ENCODE peak calls at places on chromosomes 11 and 22, in six cellular contexts. One of them, this sample, is unnamed.

GRCh38 chr22:42961815-42962214 is 53.1 kb downstream of the PACSIN2 start:
- DNase-seq in testis: no peak
- DNase-seq in K562: no peak
- DNase-seq in fibroblast of lung: no peak
- DNase-seq in glutamatergic neuron: no peak
- DNase-seq in H1: no peak
- DNase-seq in this sample: no peak

GRCh38 chr11:100932474-100933100 is 197.0 kb downstream of the PGR start:
- DNase-seq in testis: no peak
- DNase-seq in K562: no peak
- DNase-seq in fibroblast of lung: peak
- DNase-seq in glutamatergic neuron: no peak
- DNase-seq in H1: no peak
- DNase-seq in this sample: peak

GRCh38 chr11:10748241-10748640 is 2.8 kb upstream of the CTR9 start:
- DNase-seq in testis: no peak
- DNase-seq in K562: no peak
- DNase-seq in fibroblast of lung: no peak
- DNase-seq in glutamatergic neuron: no peak
- DNase-seq in H1: no peak
- DNase-seq in this sample: no peak

GRCh38 chr11:13216019-13217006 is 61.3 kb upstream of the BMAL1 start:
- DNase-seq in testis: no peak
- DNase-seq in K562: no peak
- DNase-seq in fibroblast of lung: peak
- DNase-seq in glutamatergic neuron: no peak
- DNase-seq in H1: peak
- DNase-seq in this sample: peak

GRCh38 chr22:41256254-41256897 is 15.6 kb upstream of the CHADL start:
- DNase-seq in testis: no peak
- DNase-seq in K562: no peak
- DNase-seq in fibroblast of lung: peak
- DNase-seq in glutamatergic neuron: no peak
- DNase-seq in H1: no peak
- DNase-seq in this sample: peak

GRCh38 chr22:38751422-38752346 is 4.1 kb downstream of the SUN2 start:
- DNase-seq in testis: no peak
- DNase-seq in K562: no peak
- DNase-seq in fibroblast of lung: peak
- DNase-seq in glutamatergic neuron: no peak
- DNase-seq in H1: no peak
- DNase-seq in this sample: no peak

GRCh38 chr11:94740083-94740974 is 27.8 kb upstream of the AMOTL1 start:
- DNase-seq in testis: peak
- DNase-seq in K562: no peak
- DNase-seq in fibroblast of lung: no peak
- DNase-seq in glutamatergic neuron: peak
- DNase-seq in H1: peak
- DNase-seq in this sample: peak

GRCh38 chr11:64526356-64526755 is 64.7 kb upstream of the SLC22A12 start:
- DNase-seq in testis: no peak
- DNase-seq in K562: no peak
- DNase-seq in fibroblast of lung: no peak
- DNase-seq in glutamatergic neuron: no peak
- DNase-seq in H1: no peak
- DNase-seq in this sample: no peak

GRCh38 chr11:69972351-69972802 is 105.7 kb upstream of the ANO1 start:
- DNase-seq in testis: no peak
- DNase-seq in K562: no peak
- DNase-seq in fibroblast of lung: no peak
- DNase-seq in glutamatergic neuron: no peak
- DNase-seq in H1: no peak
- DNase-seq in this sample: no peak

GRCh38 chr11:59706518-59707285 is 6.9 kb downstream of the OR10V1 start:
- DNase-seq in testis: no peak
- DNase-seq in K562: peak
- DNase-seq in fibroblast of lung: peak
- DNase-seq in glutamatergic neuron: no peak
- DNase-seq in H1: no peak
- DNase-seq in this sample: peak

GRCh38 chr22:45125198-45125597 is 38.5 kb upstream of the NUP50 start:
- DNase-seq in testis: no peak
- DNase-seq in K562: no peak
- DNase-seq in fibroblast of lung: peak
- DNase-seq in glutamatergic neuron: no peak
- DNase-seq in H1: no peak
- DNase-seq in this sample: peak

GRCh38 chr11:75324189-75324588 is 27.3 kb downstream of the ARRB1 start:
- DNase-seq in testis: no peak
- DNase-seq in K562: no peak
- DNase-seq in fibroblast of lung: no peak
- DNase-seq in glutamatergic neuron: no peak
- DNase-seq in H1: no peak
- DNase-seq in this sample: no peak

GRCh38 chr11:87134524-87135106 is 96.9 kb downstream of the TMEM135 start:
- DNase-seq in testis: no peak
- DNase-seq in K562: no peak
- DNase-seq in fibroblast of lung: no peak
- DNase-seq in glutamatergic neuron: no peak
- DNase-seq in H1: no peak
- DNase-seq in this sample: no peak

GRCh38 chr11:3732671-3733070 is 61.5 kb upstream of the CHRNA10 start:
- DNase-seq in testis: no peak
- DNase-seq in K562: no peak
- DNase-seq in fibroblast of lung: no peak
- DNase-seq in glutamatergic neuron: no peak
- DNase-seq in H1: no peak
- DNase-seq in this sample: peak

DNA sequence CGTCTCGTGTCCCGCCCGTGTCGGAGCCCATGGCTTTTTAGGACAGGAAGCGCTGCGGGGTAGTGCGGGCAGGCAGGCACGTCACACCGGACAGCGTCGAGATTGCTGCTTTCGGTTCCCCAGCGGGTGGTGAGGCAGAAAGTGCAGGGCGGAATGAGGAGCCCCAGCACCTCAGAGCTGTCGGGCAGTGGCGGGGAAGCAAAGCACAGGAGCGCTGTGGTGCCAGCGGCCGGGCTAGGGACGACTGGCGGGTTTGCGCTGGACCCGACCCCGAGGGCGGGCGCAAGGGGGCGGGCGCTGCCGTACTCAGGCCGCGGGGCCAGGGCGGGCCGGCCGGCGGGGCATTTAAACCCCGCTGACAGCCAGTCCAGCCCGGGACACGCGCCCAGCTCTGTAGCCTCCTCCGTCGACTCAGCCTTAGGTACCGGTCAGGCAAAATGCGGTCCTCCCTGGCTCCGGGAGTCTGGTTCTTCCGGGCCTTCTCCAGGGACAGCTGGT is at the start of gene SLC37A2:
- DNase-seq in testis: peak
- DNase-seq in K562: no peak
- DNase-seq in fibroblast of lung: peak
- DNase-seq in glutamatergic neuron: peak
- DNase-seq in H1: no peak
- DNase-seq in this sample: peak
- TF ChIP-seq CTCF in testis: no peak
- TF ChIP-seq CTCF in K562: no peak
- TF ChIP-seq CTCF in fibroblast of lung: no peak
- TF ChIP-seq CTCF in glutamatergic neuron: peak
- TF ChIP-seq CTCF in H1: no peak
- TF ChIP-seq CTCF in this sample: no peak

DNA sequence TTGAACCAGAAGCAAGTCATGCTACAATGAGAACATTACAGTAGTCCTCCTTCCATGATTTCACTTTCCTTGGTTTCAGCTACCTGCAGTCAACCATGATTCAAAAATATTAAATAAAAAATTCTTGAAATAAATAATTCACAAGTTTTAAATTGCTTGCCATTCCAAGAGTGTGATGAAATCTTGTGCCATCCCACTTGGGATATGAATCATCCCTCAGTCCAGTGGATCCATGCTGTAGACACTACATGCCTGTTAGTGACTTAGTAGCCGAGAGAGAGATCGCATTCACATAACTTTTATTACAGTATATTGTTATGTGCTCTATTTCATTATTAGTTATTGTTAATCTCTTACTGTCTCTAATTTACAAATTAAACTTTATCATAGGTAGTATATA is 6.0 kb downstream of the HOATZ start:
- DNase-seq in testis: no peak
- DNase-seq in K562: no peak
- DNase-seq in fibroblast of lung: peak
- DNase-seq in glutamatergic neuron: no peak
- DNase-seq in H1: no peak
- DNase-seq in this sample: peak
- TF ChIP-seq CTCF in testis: no peak
- TF ChIP-seq CTCF in K562: no peak
- TF ChIP-seq CTCF in fibroblast of lung: no peak
- TF ChIP-seq CTCF in glutamatergic neuron: no peak
- TF ChIP-seq CTCF in H1: no peak
- TF ChIP-seq CTCF in this sample: no peak

GRCh38 chr11:126968915-126969314 is 31.7 kb downstream of the KIRREL3 start:
- DNase-seq in testis: peak
- DNase-seq in K562: no peak
- DNase-seq in fibroblast of lung: peak
- DNase-seq in glutamatergic neuron: peak
- DNase-seq in H1: peak
- DNase-seq in this sample: no peak
- TF ChIP-seq CTCF in testis: no peak
- TF ChIP-seq CTCF in K562: no peak
- TF ChIP-seq CTCF in fibroblast of lung: no peak
- TF ChIP-seq CTCF in glutamatergic neuron: no peak
- TF ChIP-seq CTCF in H1: peak
- TF ChIP-seq CTCF in this sample: no peak

DNA sequence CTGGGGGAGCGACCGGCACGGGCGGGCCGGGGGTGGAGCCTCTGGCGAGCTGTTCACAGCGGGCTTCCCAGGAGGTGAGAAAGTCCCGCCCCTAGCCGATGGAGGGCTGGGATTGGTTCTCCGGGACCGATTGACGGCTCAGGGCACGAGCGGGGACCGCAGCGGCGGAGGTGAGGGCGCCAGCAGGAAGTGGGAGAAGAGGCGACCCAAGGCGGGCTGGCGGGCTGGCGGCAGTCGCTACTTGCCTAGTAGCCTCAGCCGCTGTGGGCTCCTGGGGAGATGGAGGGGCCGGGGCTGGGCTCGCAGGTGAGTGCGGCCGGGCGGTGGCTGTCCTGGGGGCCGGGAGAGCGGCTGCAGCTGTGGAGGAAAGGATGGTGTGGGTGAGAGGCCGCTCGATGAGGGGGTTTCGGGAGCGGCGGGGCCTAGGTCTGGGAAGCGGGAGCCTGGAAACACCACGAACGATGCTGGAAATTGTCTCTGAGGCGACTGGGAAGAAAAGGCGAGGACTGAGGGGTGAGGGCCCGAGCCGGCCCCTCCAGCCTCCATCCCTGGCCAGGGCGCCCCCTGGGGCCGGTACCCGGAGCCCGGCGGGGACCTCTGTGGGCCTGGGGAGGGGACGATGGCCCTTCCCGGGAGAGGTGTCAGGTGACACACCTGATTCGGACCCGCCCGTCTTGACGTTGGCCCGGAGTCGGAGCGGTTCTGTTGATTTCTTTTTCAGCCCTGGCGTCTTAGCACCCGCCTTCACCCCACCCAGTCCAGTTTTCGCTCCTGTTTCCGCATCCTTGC is at the start of gene ZDHHC13:
- DNase-seq in testis: peak
- DNase-seq in K562: peak
- DNase-seq in fibroblast of lung: peak
- DNase-seq in glutamatergic neuron: peak
- DNase-seq in H1: peak
- DNase-seq in this sample: peak
- TF ChIP-seq CTCF in testis: no peak
- TF ChIP-seq CTCF in K562: peak
- TF ChIP-seq CTCF in fibroblast of lung: peak
- TF ChIP-seq CTCF in glutamatergic neuron: no peak
- TF ChIP-seq CTCF in H1: peak
- TF ChIP-seq CTCF in this sample: peak

DNA sequence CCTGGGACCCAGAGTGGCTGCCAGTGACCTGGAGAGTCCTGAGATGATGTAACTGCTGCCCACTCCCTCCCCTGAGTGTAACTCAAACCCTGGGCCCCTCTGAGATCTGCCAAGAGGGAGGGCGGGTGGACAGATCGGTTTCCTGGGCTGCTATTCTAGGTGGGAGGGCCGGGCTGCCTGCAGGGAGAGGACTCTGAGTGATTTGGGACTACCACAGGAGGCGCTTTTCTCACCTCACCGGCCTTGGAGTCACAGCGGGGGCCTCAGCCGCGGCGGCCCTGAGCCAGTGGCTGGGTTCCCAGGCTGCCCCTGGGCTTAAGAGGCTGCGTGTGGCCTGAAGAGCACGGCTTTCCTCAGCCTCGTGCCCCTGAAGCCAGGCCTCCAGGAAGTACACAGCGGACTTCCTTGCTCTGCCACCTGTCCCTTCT is 11.4 kb downstream of the RELT start:
- DNase-seq in testis: no peak
- DNase-seq in K562: no peak
- DNase-seq in fibroblast of lung: no peak
- DNase-seq in glutamatergic neuron: peak
- DNase-seq in H1: no peak
- DNase-seq in this sample: no peak
- TF ChIP-seq CTCF in testis: no peak
- TF ChIP-seq CTCF in K562: no peak
- TF ChIP-seq CTCF in fibroblast of lung: no peak
- TF ChIP-seq CTCF in glutamatergic neuron: no peak
- TF ChIP-seq CTCF in H1: no peak
- TF ChIP-seq CTCF in this sample: no peak

GRCh38 chr11:108111126-108111525 is 10.2 kb upstream of the ACAT1 start:
- DNase-seq in testis: no peak
- DNase-seq in K562: no peak
- DNase-seq in fibroblast of lung: no peak
- DNase-seq in glutamatergic neuron: no peak
- DNase-seq in H1: no peak
- DNase-seq in this sample: no peak
- TF ChIP-seq CTCF in testis: no peak
- TF ChIP-seq CTCF in K562: peak
- TF ChIP-seq CTCF in fibroblast of lung: no peak
- TF ChIP-seq CTCF in glutamatergic neuron: no peak
- TF ChIP-seq CTCF in H1: no peak
- TF ChIP-seq CTCF in this sample: no peak

DNA sequence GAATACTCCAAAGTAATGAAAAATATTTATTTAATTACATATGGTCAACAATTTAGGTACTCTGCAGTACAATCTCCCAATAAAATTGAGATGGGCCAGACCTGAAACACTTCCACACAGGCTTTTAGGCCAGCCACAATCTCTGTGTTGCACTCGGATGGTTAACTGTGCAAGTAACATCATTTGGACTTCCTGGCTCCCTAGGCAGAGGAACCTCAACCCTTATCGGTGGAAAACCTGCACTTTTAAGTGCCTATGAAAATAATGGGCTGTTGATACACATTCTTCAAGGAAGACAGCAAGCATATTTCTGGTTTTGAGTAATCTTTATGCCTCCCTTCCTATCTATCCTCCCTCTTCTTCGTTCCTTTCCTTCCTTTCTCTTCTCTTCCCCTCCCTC is 343.1 kb downstream of the SOX6 start:
- DNase-seq in testis: no peak
- DNase-seq in K562: no peak
- DNase-seq in fibroblast of lung: peak
- DNase-seq in glutamatergic neuron: no peak
- DNase-seq in H1: no peak
- DNase-seq in this sample: no peak
- TF ChIP-seq CTCF in testis: no peak
- TF ChIP-seq CTCF in K562: no peak
- TF ChIP-seq CTCF in fibroblast of lung: no peak
- TF ChIP-seq CTCF in glutamatergic neuron: no peak
- TF ChIP-seq CTCF in H1: no peak
- TF ChIP-seq CTCF in this sample: no peak

This sample was measured in fibroblast of pulmonary artery.